ENCODE peak calls at places on chromosomes 6 and 20, in five cellular contexts. H is mesenchymal stem cell, J is H1, V is mesendoderm, Z is IMR-90. F is an unnamed sample.

GRCh38 chr20:32965115-32965514 is 39.1 kb downstream of the SUN5 start:
- DNase-seq in H (no peak), J (no peak), V (no peak), Z (no peak), F (no peak)

GRCh38 chr20:53950031-53950430 is 120.4 kb downstream of the BCAS1 start:
- DNase-seq in H (no peak), J (no peak), V (no peak), Z (peak), F (no peak)

GRCh38 chr6:47083586-47084047 is 41.5 kb upstream of the ADGRF1 start:
- DNase-seq in H (peak), J (no peak), V (no peak), Z (peak), F (no peak)

GRCh38 chr20:6665161-6665560 is 102.3 kb upstream of the BMP2 start:
- DNase-seq in H (peak), J (no peak), V (no peak), Z (no peak), F (no peak)

GRCh38 chr6:30615219-30615957 is 1.7 kb downstream of the PPP1R10 start:
- DNase-seq in H (peak), J (peak), V (peak), Z (peak), F (peak)

GRCh38 chr6:35728663-35729348 is 8.0 kb upstream of the ARMC12 start:
- DNase-seq in H (no peak), J (no peak), V (peak), Z (no peak), F (no peak)

GRCh38 chr20:53195882-53196610 is 223.9 kb downstream of the TSHZ2 start:
- DNase-seq in H (no peak), J (no peak), V (no peak), Z (no peak), F (no peak)

GRCh38 chr20:33731693-33732165 is at the start of gene ZNF341:
- DNase-seq in H (peak), J (no peak), V (peak), Z (peak), F (peak)

GRCh38 chr20:52242237-52243230 is 51.0 kb upstream of the ZFP64 start:
- DNase-seq in H (peak), J (no peak), V (peak), Z (peak), F (no peak)

GRCh38 chr6:73394577-73395354 is at the start of gene DDX43:
- DNase-seq in H (no peak), J (no peak), V (peak), Z (no peak), F (no peak)
- H2BK15ac ChIP-seq in H (no peak), J (no peak), V (no peak), Z (no peak), F (no peak)

GRCh38 chr20:2654384-2654822 is 2.0 kb downstream of the NOP56 start:
- DNase-seq in H (no peak), J (no peak), V (no peak), Z (no peak), F (no peak)

GRCh38 chr20:2656471-2657117 is 4.2 kb downstream of the NOP56 start:
- DNase-seq in H (no peak), J (no peak), V (no peak), Z (no peak), F (no peak)

GRCh38 chr20:2653511-2654383 is 1.3 kb downstream of the NOP56 start:
- DNase-seq in H (no peak), J (no peak), V (no peak), Z (no peak), F (no peak)

GRCh38 chr20:2655331-2656116 is 3.1 kb downstream of the NOP56 start:
- DNase-seq in H (no peak), J (no peak), V (no peak), Z (no peak), F (no peak)

GRCh38 chr20:2654831-2655230 is 2.4 kb downstream of the NOP56 start:
- DNase-seq in H (no peak), J (no peak), V (no peak), Z (no peak), F (no peak)
- H3K4ac ChIP-seq in H (no peak), J (no peak), V (no peak), Z (no peak), F (no peak)

GRCh38 chr6:139877828-139878405 is 503.5 kb upstream of the CITED2 start:
- DNase-seq in H (no peak), J (no peak), V (no peak), Z (no peak), F (no peak)
- H2BK15ac ChIP-seq in H (no peak), J (no peak), V (no peak), Z (no peak), F (no peak)

GRCh38 chr20:13638162-13638495 is 603 bp downstream of the TASP1 start:
- DNase-seq in H (no peak), J (no peak), V (peak), Z (peak), F (no peak)
- H3K4ac ChIP-seq in H (peak), J (no peak), V (no peak), Z (peak), F (no peak)

GRCh38 chr20:63932606-63933160 is 23.5 kb downstream of the UCKL1 start:
- DNase-seq in H (no peak), J (no peak), V (peak), Z (no peak), F (no peak)
- H2BK15ac ChIP-seq in H (no peak), J (no peak), V (no peak), Z (no peak), F (no peak)

GRCh38 chr20:45776931-45777330 is 14.8 kb downstream of the WFDC3 start:
- DNase-seq in H (no peak), J (no peak), V (no peak), Z (no peak), F (no peak)
- H3K4ac ChIP-seq in H (peak), J (peak), V (no peak), Z (no peak), F (no peak)

GRCh38 chr6:36963451-36964290 is 9.1 kb downstream of the PI16 start:
- DNase-seq in H (no peak), J (no peak), V (no peak), Z (no peak), F (no peak)
- H2BK15ac ChIP-seq in H (no peak), J (peak), V (no peak), Z (no peak), F (no peak)